ENCODE peak calls at places on chromosomes 5 and 9, in nine cellular contexts. G is fibroblast of lung; Y is tibial artery; E is GM23248; F is vagina; D is psoas muscle; N is CD8-positive, alpha-beta memory T cell; J is CD4-positive, CD25-positive, alpha-beta regulatory T cell; U is brain microvascular endothelial cell. Q is an unnamed sample. For H3K36me3, the result is how much of the 10 kb centered on the place peaks cover.

GRCh38 chr9:130563797-130564196 is 15.6 kb upstream of the FUBP3 start:
- DNase-seq in D (no peak), Y (no peak), G (no peak), J (no peak), E (no peak), N (no peak), F (no peak), U (no peak), Q (no peak)

GRCh38 chr5:135051872-135052271 is 17.8 kb upstream of the PITX1 start:
- DNase-seq in U (no peak), Y (no peak), F (no peak), J (no peak), G (no peak), E (no peak), N (no peak), D (no peak), Q (no peak)

GRCh38 chr9:89185980-89186379 is 7.4 kb upstream of the SHC3 start:
- DNase-seq in F (no peak), G (no peak), N (no peak), E (peak), Y (no peak), J (no peak), U (no peak), D (no peak), Q (no peak)

GRCh38 chr9:550267-550790 is 291.2 kb upstream of the DMRT1 start:
- DNase-seq in U (no peak), E (no peak), F (no peak), N (no peak), G (no peak), Y (no peak), D (no peak), J (no peak), Q (no peak)

GRCh38 chr5:122972877-122973276 is 63.6 kb downstream of the PPIC start:
- DNase-seq in Y (no peak), D (no peak), N (no peak), F (no peak), U (peak), G (peak), E (peak), J (no peak), Q (no peak)

GRCh38 chr5:73678807-73679206 is 52.8 kb downstream of the ARHGEF28 start:
- DNase-seq in D (no peak), J (no peak), E (no peak), Y (no peak), N (no peak), F (no peak), G (no peak), U (no peak), Q (no peak)

GRCh38 chr5:43420241-43420640 is 8.1 kb upstream of the CCL28 start:
- DNase-seq in J (no peak), G (no peak), F (no peak), D (no peak), Y (no peak), E (no peak), U (no peak), N (no peak), Q (no peak)

GRCh38 chr5:176846335-176847140 is 36.2 kb downstream of the UNC5A start:
- DNase-seq in J (no peak), N (no peak), Y (no peak), D (no peak), F (no peak), G (no peak), U (no peak), E (peak), Q (no peak)

GRCh38 chr5:58060971-58061370 is 398.9 kb downstream of the PLK2 start:
- DNase-seq in G (peak), D (no peak), E (peak), F (no peak), Y (no peak), N (no peak), U (peak), J (no peak), Q (no peak)

GRCh38 chr9:84710701-84711397 is 41.3 kb downstream of the NTRK2 start:
- DNase-seq in F (no peak), U (no peak), G (no peak), E (no peak), Y (no peak), N (no peak), J (no peak), D (no peak), Q (no peak)

GRCh38 chr5:135476615-135477493 is 24.7 kb upstream of the TIFAB start:
- DNase-seq in F (no peak), J (no peak), G (no peak), D (no peak), Y (no peak), N (no peak), U (no peak), E (no peak), Q (no peak)

GRCh38 chr5:159883522-159883950 is 32.7 kb upstream of the ADRA1B start:
- DNase-seq in F (no peak), G (peak), Y (peak), E (peak), U (peak), D (no peak), J (no peak), N (no peak), Q (no peak)

GRCh38 chr5:67244345-67244793 is 47.8 kb upstream of the CD180 start:
- DNase-seq in J (no peak), D (no peak), N (no peak), E (no peak), F (no peak), U (no peak), Y (no peak), G (no peak), Q (no peak)

GRCh38 chr5:177378884-177379883 is 5.0 kb upstream of the SLC34A1 start:
- DNase-seq in D (no peak), F (no peak), N (no peak), Y (no peak), E (peak), G (peak), J (no peak), U (peak), Q (no peak)

GRCh38 chr5:134556994-134557393 is 31.5 kb downstream of the JADE2 start:
- DNase-seq in G (no peak), U (no peak), J (no peak), D (no peak), F (no peak), Y (no peak), E (no peak), N (no peak), Q (no peak)

GRCh38 chr5:92778261-92778660 is 802.8 kb downstream of the NR2F1-AS1 start:
- DNase-seq in J (no peak), E (no peak), F (no peak), N (no peak), D (no peak), G (no peak), Y (no peak), U (no peak), Q (no peak)

GRCh38 chr9:132721661-132722060 is 51.4 kb downstream of the GTF3C4 start:
- DNase-seq in N (no peak), E (no peak), F (no peak), J (no peak), Y (peak), G (no peak), U (no peak), D (no peak), Q (no peak)

GRCh38 chr5:90134381-90134780 is 275.2 kb downstream of the CETN3 start:
- DNase-seq in G (no peak), D (no peak), F (no peak), E (no peak), J (no peak), Y (no peak), N (no peak), U (no peak), Q (no peak)

GRCh38 chr5:126736141-126736540 is 40.8 kb upstream of the LMNB1 start:
- DNase-seq in E (peak), F (no peak), G (no peak), D (no peak), N (no peak), Y (no peak), U (no peak), J (no peak), Q (no peak)

GRCh38 chr5:6439588-6440550 is 8.8 kb upstream of the UBE2QL1 start:
- DNase-seq in N (no peak), Y (no peak), G (no peak), U (no peak), D (no peak), E (peak), F (no peak), J (no peak), Q (no peak)

GRCh38 chr5:119059740-119060255 is 11.1 kb upstream of the DMXL1 start:
- DNase-seq in J (no peak), N (no peak), U (no peak), F (no peak), D (no peak), E (no peak), Y (no peak), G (no peak), Q (no peak)

GRCh38 chr9:101311759-101312420 is 72.9 kb downstream of the BAAT start:
- DNase-seq in N (no peak), Y (no peak), J (peak), U (peak), G (peak), F (no peak), D (no peak), E (peak), Q (no peak)

GRCh38 chr5:157186309-157187045 is 5.8 kb downstream of the ITK start:
- DNase-seq in U (no peak), G (no peak), D (no peak), Y (no peak), F (no peak), E (no peak), N (no peak), J (no peak), Q (no peak)

GRCh38 chr9:37486616-37487544 is 1.1 kb downstream of the POLR1E start:
- DNase-seq in J (no peak), U (peak), D (no peak), E (peak), Y (peak), F (no peak), G (peak), N (no peak), Q (no peak)

GRCh38 chr9:5269249-5269715 is 35.2 kb downstream of the RLN2 start:
- DNase-seq in N (no peak), D (no peak), G (no peak), U (peak), Y (no peak), E (peak), J (no peak), F (no peak), Q (no peak)

GRCh38 chr5:145855842-145856267 is 17.0 kb downstream of the GRXCR2 start:
- DNase-seq in Y (no peak), G (peak), J (no peak), U (no peak), F (no peak), E (no peak), D (no peak), N (no peak), Q (no peak)

GRCh38 chr9:68872026-68872501 is 141.8 kb downstream of the PRKACG start:
- DNase-seq in E (no peak), N (no peak), F (no peak), G (no peak), Y (no peak), D (no peak), U (no peak), J (no peak), Q (no peak)

GRCh38 chr9:129888809-129889460 is 53.7 kb downstream of the USP20 start:
- DNase-seq in D (no peak), G (no peak), U (no peak), F (no peak), E (no peak), J (no peak), N (peak), Y (no peak), Q (peak)

GRCh38 chr9:36911601-36912412 is 122.3 kb downstream of the PAX5 start:
- DNase-seq in J (no peak), F (no peak), G (no peak), Y (no peak), E (no peak), D (no peak), U (no peak), N (no peak), Q (no peak)

GRCh38 chr9:76181781-76182180 is 212.4 kb downstream of the RFK start:
- DNase-seq in U (no peak), F (no peak), G (no peak), D (no peak), J (no peak), Y (no peak), N (no peak), E (no peak), Q (no peak)

GRCh38 chr5:142734904-142735190 is 35.3 kb upstream of the ARHGAP26 start:
- DNase-seq in G (no peak), D (no peak), F (no peak), Y (no peak), E (no peak), U (no peak), N (no peak), J (no peak), Q (no peak)

GRCh38 chr5:172837640-172838039 is 3.6 kb downstream of the ERGIC1 start:
- DNase-seq in F (no peak), E (no peak), N (peak), D (peak), J (peak), G (no peak), U (no peak), Y (no peak), Q (peak)

GRCh38 chr9:86407022-86407421 is 52.8 kb upstream of the TUT7 start:
- DNase-seq in G (peak), F (no peak), J (no peak), Y (no peak), U (peak), N (no peak), D (no peak), E (peak), Q (no peak)

GRCh38 chr5:142506756-142507155 is 179.1 kb downstream of the FGF1 start:
- DNase-seq in N (no peak), J (no peak), F (no peak), E (peak), G (peak), U (no peak), D (no peak), Y (no peak), Q (no peak)

GRCh38 chr9:91834740-91835139 is 115.3 kb downstream of the ROR2 start:
- DNase-seq in Y (no peak), G (no peak), U (no peak), D (no peak), E (no peak), N (no peak), J (no peak), F (no peak), Q (no peak)

GRCh38 chr9:3181049-3181953 is 337.4 kb upstream of the PUM3 start:
- DNase-seq in G (no peak), E (peak), J (no peak), U (no peak), D (peak), N (no peak), Y (no peak), F (no peak), Q (no peak)

GRCh38 chr5:175640108-175640507 is 17.8 kb upstream of the HRH2 start:
- DNase-seq in F (no peak), E (no peak), D (no peak), Y (no peak), U (no peak), J (no peak), N (no peak), G (no peak), Q (no peak)

GRCh38 chr5:73182282-73182681 is 9.3 kb downstream of the TMEM174 start:
- DNase-seq in D (no peak), F (no peak), E (no peak), Y (no peak), U (no peak), N (no peak), G (no peak), J (no peak), Q (no peak)

GRCh38 chr5:102919211-102919610 is 164.1 kb downstream of the PAM start:
- DNase-seq in F (no peak), G (no peak), D (no peak), N (no peak), Y (no peak), J (no peak), U (no peak), E (no peak), Q (no peak)
- H3K36me3 ChIP-seq in F (under half), G (under half), D (under half), N (under half), Y (under half), J (under half), U (under half), E (under half), Q (under half)

GRCh38 chr5:77953374-77953773 is 177.2 kb upstream of the TBCA start:
- DNase-seq in G (no peak), Y (no peak), F (no peak), E (no peak), U (no peak), N (no peak), D (no peak), J (no peak), Q (no peak)

GRCh38 chr5:77957081-77957480 is 180.9 kb upstream of the TBCA start:
- DNase-seq in J (no peak), E (no peak), N (no peak), G (no peak), Y (no peak), D (no peak), U (no peak), F (no peak), Q (no peak)

GRCh38 chr5:77955577-77955976 is 179.4 kb upstream of the TBCA start:
- DNase-seq in D (no peak), J (no peak), N (no peak), F (no peak), E (no peak), Y (no peak), U (no peak), G (no peak), Q (no peak)

GRCh38 chr5:77948476-77948875 is 172.3 kb upstream of the TBCA start:
- DNase-seq in Y (no peak), D (no peak), E (no peak), N (no peak), J (no peak), U (no peak), G (no peak), F (no peak), Q (no peak)

GRCh38 chr5:77952811-77953210 is 176.7 kb upstream of the TBCA start:
- DNase-seq in N (no peak), E (peak), J (no peak), Y (no peak), F (no peak), U (no peak), G (no peak), D (no peak), Q (no peak)
- H3K36me3 ChIP-seq in N (under half), E (under half), J (under half), Y (under half), F (under half), U (under half), G (under half), D (under half), Q (under half)

GRCh38 chr5:36638056-36638455 is 31.6 kb downstream of the SLC1A3 start:
- DNase-seq in N (no peak), J (no peak), G (no peak), U (no peak), D (no peak), Y (no peak), F (no peak), E (no peak), Q (no peak)

GRCh38 chr5:36635721-36636390 is 29.4 kb downstream of the SLC1A3 start:
- DNase-seq in D (no peak), F (no peak), Y (no peak), J (no peak), N (no peak), E (no peak), G (no peak), U (no peak), Q (no peak)

GRCh38 chr5:36640949-36641348 is 34.5 kb downstream of the SLC1A3 start:
- DNase-seq in Y (no peak), G (peak), J (no peak), F (no peak), N (no peak), E (no peak), D (no peak), U (no peak), Q (no peak)

GRCh38 chr5:36637516-36637915 is 31.1 kb downstream of the SLC1A3 start:
- DNase-seq in N (no peak), U (no peak), F (no peak), J (no peak), Y (no peak), G (no peak), D (no peak), E (no peak), Q (no peak)

GRCh38 chr5:36637101-36637500 is 30.7 kb downstream of the SLC1A3 start:
- DNase-seq in E (no peak), N (no peak), J (no peak), F (no peak), Y (no peak), G (no peak), U (no peak), D (no peak), Q (no peak)
- H3K36me3 ChIP-seq in E (under half), N (under half), J (under half), F (under half), Y (under half), G (under half), U (under half), D (under half), Q (under half)

GRCh38 chr5:307306-307705 is 14.2 kb upstream of the AHRR start:
- DNase-seq in J (no peak), U (no peak), D (no peak), Y (no peak), N (no peak), G (no peak), F (no peak), E (no peak), Q (no peak)
- H3K36me3 ChIP-seq in J (half or more), U (under half), D (under half), Y (half or more), N (under half), G (under half), F (under half), E (under half), Q (under half)

GRCh38 chr9:122318284-122318683 is 52.5 kb upstream of the PTGS1 start:
- DNase-seq in Y (no peak), G (peak), E (no peak), F (no peak), D (no peak), N (no peak), U (no peak), J (no peak), Q (no peak)
- H3K36me3 ChIP-seq in Y (under half), G (under half), E (under half), F (under half), D (under half), N (under half), U (under half), J (under half), Q (under half)

GRCh38 chr9:128108784-128109709 is 18.5 kb downstream of the PTGES2 start:
- DNase-seq in Y (no peak), N (no peak), D (peak), U (no peak), F (no peak), J (no peak), E (no peak), G (no peak), Q (no peak)
- H3K36me3 ChIP-seq in Y (half or more), N (under half), D (half or more), U (under half), F (under half), J (under half), E (under half), G (under half), Q (under half)

Q was measured in CD8-positive, alpha-beta T cell.